ENCODE peak calls at places on chromosomes 7 and 10, in eight cellular contexts. One of them, this sample, is unnamed.

GRCh38 chr10:14010083-14010551 is 320.6 kb downstream of the FRMD4A start:
- DNase-seq in foreskin fibroblast: peak
- DNase-seq in body of pancreas: no peak
- DNase-seq in hepatocyte: no peak
- DNase-seq in K562: no peak
- DNase-seq in NB4: no peak
- DNase-seq in HepG2: no peak
- DNase-seq in Caco-2: no peak
- DNase-seq in this sample: peak

GRCh38 chr10:29946953-29947700 is 112.3 kb downstream of the JCAD start:
- DNase-seq in foreskin fibroblast: peak
- DNase-seq in K562: no peak
- DNase-seq in NB4: no peak
- DNase-seq in body of pancreas: peak
- DNase-seq in Caco-2: no peak
- DNase-seq in hepatocyte: peak
- DNase-seq in HepG2: no peak
- DNase-seq in this sample: peak

GRCh38 chr7:1933066-1933835 is 263.2 kb downstream of the ELFN1 start:
- DNase-seq in NB4: no peak
- DNase-seq in body of pancreas: no peak
- DNase-seq in K562: no peak
- DNase-seq in Caco-2: no peak
- DNase-seq in hepatocyte: no peak
- DNase-seq in foreskin fibroblast: no peak
- DNase-seq in HepG2: no peak
- DNase-seq in this sample: no peak

GRCh38 chr10:133167693-133168616 is 7.9 kb downstream of the KNDC1 start:
- DNase-seq in body of pancreas: no peak
- DNase-seq in foreskin fibroblast: no peak
- DNase-seq in HepG2: no peak
- DNase-seq in Caco-2: peak
- DNase-seq in hepatocyte: no peak
- DNase-seq in K562: no peak
- DNase-seq in NB4: no peak
- DNase-seq in this sample: no peak

GRCh38 chr7:95993420-95993819 is 221.1 kb downstream of the DYNC1I1 start:
- DNase-seq in K562: peak
- DNase-seq in foreskin fibroblast: no peak
- DNase-seq in hepatocyte: no peak
- DNase-seq in NB4: no peak
- DNase-seq in Caco-2: no peak
- DNase-seq in HepG2: no peak
- DNase-seq in body of pancreas: no peak
- DNase-seq in this sample: no peak

GRCh38 chr10:70169661-70170364 is 501 bp downstream of the SAR1A start:
- DNase-seq in foreskin fibroblast: no peak
- DNase-seq in body of pancreas: no peak
- DNase-seq in K562: no peak
- DNase-seq in hepatocyte: peak
- DNase-seq in HepG2: no peak
- DNase-seq in Caco-2: no peak
- DNase-seq in NB4: peak
- DNase-seq in this sample: no peak

GRCh38 chr10:87918254-87918859 is 54.9 kb downstream of the PTEN start:
- DNase-seq in K562: no peak
- DNase-seq in foreskin fibroblast: no peak
- DNase-seq in HepG2: no peak
- DNase-seq in hepatocyte: no peak
- DNase-seq in Caco-2: no peak
- DNase-seq in body of pancreas: no peak
- DNase-seq in NB4: no peak
- DNase-seq in this sample: no peak

GRCh38 chr7:105580022-105580740 is 1.1 kb downstream of the EFCAB10 start:
- DNase-seq in NB4: no peak
- DNase-seq in body of pancreas: no peak
- DNase-seq in hepatocyte: no peak
- DNase-seq in K562: no peak
- DNase-seq in Caco-2: no peak
- DNase-seq in foreskin fibroblast: no peak
- DNase-seq in HepG2: no peak
- DNase-seq in this sample: no peak

GRCh38 chr10:27240891-27241639 is 468 bp upstream of the ACBD5 start:
- DNase-seq in body of pancreas: peak
- DNase-seq in Caco-2: no peak
- DNase-seq in hepatocyte: peak
- DNase-seq in NB4: peak
- DNase-seq in foreskin fibroblast: peak
- DNase-seq in HepG2: no peak
- DNase-seq in K562: no peak
- DNase-seq in this sample: no peak

GRCh38 chr10:114242235-114242634 is 3.2 kb downstream of the VWA2 start:
- DNase-seq in foreskin fibroblast: no peak
- DNase-seq in K562: no peak
- DNase-seq in hepatocyte: no peak
- DNase-seq in body of pancreas: no peak
- DNase-seq in HepG2: no peak
- DNase-seq in NB4: no peak
- DNase-seq in Caco-2: no peak
- DNase-seq in this sample: no peak

GRCh38 chr7:104538152-104538551 is 209.7 kb downstream of the LHFPL3 start:
- DNase-seq in body of pancreas: no peak
- DNase-seq in K562: no peak
- DNase-seq in foreskin fibroblast: no peak
- DNase-seq in Caco-2: no peak
- DNase-seq in HepG2: no peak
- DNase-seq in NB4: no peak
- DNase-seq in hepatocyte: no peak
- DNase-seq in this sample: no peak

GRCh38 chr10:29496341-29497162 is 138.2 kb downstream of the SVIL start:
- DNase-seq in body of pancreas: peak
- DNase-seq in foreskin fibroblast: peak
- DNase-seq in HepG2: peak
- DNase-seq in NB4: peak
- DNase-seq in hepatocyte: peak
- DNase-seq in K562: peak
- DNase-seq in Caco-2: peak
- DNase-seq in this sample: no peak

GRCh38 chr7:131164025-131164899 is 163.4 kb upstream of the MKLN1 start:
- DNase-seq in foreskin fibroblast: peak
- DNase-seq in hepatocyte: no peak
- DNase-seq in HepG2: no peak
- DNase-seq in Caco-2: no peak
- DNase-seq in K562: no peak
- DNase-seq in body of pancreas: no peak
- DNase-seq in NB4: no peak
- DNase-seq in this sample: no peak

GRCh38 chr10:27258838-27259532 is 18.4 kb upstream of the ACBD5 start:
- DNase-seq in HepG2: no peak
- DNase-seq in hepatocyte: peak
- DNase-seq in K562: no peak
- DNase-seq in body of pancreas: no peak
- DNase-seq in Caco-2: no peak
- DNase-seq in foreskin fibroblast: peak
- DNase-seq in NB4: no peak
- DNase-seq in this sample: no peak

GRCh38 chr10:59361659-59362183 is 628 bp downstream of the FAM13C start:
- DNase-seq in K562: no peak
- DNase-seq in NB4: no peak
- DNase-seq in foreskin fibroblast: no peak
- DNase-seq in HepG2: peak
- DNase-seq in hepatocyte: peak
- DNase-seq in body of pancreas: no peak
- DNase-seq in Caco-2: no peak
- DNase-seq in this sample: no peak
- H3K4me3 ChIP-seq in K562: no peak
- H3K4me3 ChIP-seq in NB4: no peak
- H3K4me3 ChIP-seq in foreskin fibroblast: peak
- H3K4me3 ChIP-seq in HepG2: peak
- H3K4me3 ChIP-seq in hepatocyte: peak
- H3K4me3 ChIP-seq in body of pancreas: no peak
- H3K4me3 ChIP-seq in Caco-2: peak
- H3K4me3 ChIP-seq in this sample: peak

GRCh38 chr10:52598936-52599335 is 173.6 kb downstream of the MBL2 start:
- DNase-seq in HepG2: no peak
- DNase-seq in Caco-2: no peak
- DNase-seq in foreskin fibroblast: no peak
- DNase-seq in body of pancreas: no peak
- DNase-seq in K562: no peak
- DNase-seq in NB4: no peak
- DNase-seq in hepatocyte: no peak
- DNase-seq in this sample: no peak

GRCh38 chr10:52597189-52597863 is 175.3 kb downstream of the MBL2 start:
- DNase-seq in body of pancreas: no peak
- DNase-seq in Caco-2: no peak
- DNase-seq in foreskin fibroblast: peak
- DNase-seq in K562: no peak
- DNase-seq in hepatocyte: no peak
- DNase-seq in NB4: no peak
- DNase-seq in HepG2: no peak
- DNase-seq in this sample: no peak

GRCh38 chr10:52599586-52600200 is 172.9 kb downstream of the MBL2 start:
- DNase-seq in NB4: no peak
- DNase-seq in hepatocyte: no peak
- DNase-seq in foreskin fibroblast: no peak
- DNase-seq in K562: no peak
- DNase-seq in HepG2: no peak
- DNase-seq in Caco-2: no peak
- DNase-seq in body of pancreas: no peak
- DNase-seq in this sample: no peak
- TF ChIP-seq CTCF in NB4: no peak
- TF ChIP-seq CTCF in hepatocyte: no peak
- TF ChIP-seq CTCF in foreskin fibroblast: no peak
- TF ChIP-seq CTCF in K562: no peak
- TF ChIP-seq CTCF in HepG2: no peak
- TF ChIP-seq CTCF in Caco-2: no peak
- TF ChIP-seq CTCF in body of pancreas: no peak
- TF ChIP-seq CTCF in this sample: no peak

GRCh38 chr10:72328829-72329204 is 25.9 kb downstream of the DNAJB12 start:
- DNase-seq in body of pancreas: no peak
- DNase-seq in K562: no peak
- DNase-seq in HepG2: no peak
- DNase-seq in NB4: peak
- DNase-seq in Caco-2: no peak
- DNase-seq in foreskin fibroblast: no peak
- DNase-seq in hepatocyte: peak
- DNase-seq in this sample: no peak

GRCh38 chr10:72331575-72332422 is 22.9 kb downstream of the DNAJB12 start:
- DNase-seq in body of pancreas: peak
- DNase-seq in NB4: peak
- DNase-seq in HepG2: peak
- DNase-seq in Caco-2: no peak
- DNase-seq in foreskin fibroblast: peak
- DNase-seq in hepatocyte: peak
- DNase-seq in K562: peak
- DNase-seq in this sample: no peak

GRCh38 chr10:72328045-72328828 is 26.5 kb downstream of the DNAJB12 start:
- DNase-seq in K562: peak
- DNase-seq in body of pancreas: peak
- DNase-seq in HepG2: peak
- DNase-seq in hepatocyte: peak
- DNase-seq in foreskin fibroblast: peak
- DNase-seq in Caco-2: peak
- DNase-seq in NB4: peak
- DNase-seq in this sample: no peak

GRCh38 chr10:72330059-72330426 is 24.7 kb downstream of the DNAJB12 start:
- DNase-seq in body of pancreas: no peak
- DNase-seq in foreskin fibroblast: no peak
- DNase-seq in Caco-2: no peak
- DNase-seq in NB4: no peak
- DNase-seq in K562: no peak
- DNase-seq in HepG2: no peak
- DNase-seq in hepatocyte: peak
- DNase-seq in this sample: no peak

DNA sequence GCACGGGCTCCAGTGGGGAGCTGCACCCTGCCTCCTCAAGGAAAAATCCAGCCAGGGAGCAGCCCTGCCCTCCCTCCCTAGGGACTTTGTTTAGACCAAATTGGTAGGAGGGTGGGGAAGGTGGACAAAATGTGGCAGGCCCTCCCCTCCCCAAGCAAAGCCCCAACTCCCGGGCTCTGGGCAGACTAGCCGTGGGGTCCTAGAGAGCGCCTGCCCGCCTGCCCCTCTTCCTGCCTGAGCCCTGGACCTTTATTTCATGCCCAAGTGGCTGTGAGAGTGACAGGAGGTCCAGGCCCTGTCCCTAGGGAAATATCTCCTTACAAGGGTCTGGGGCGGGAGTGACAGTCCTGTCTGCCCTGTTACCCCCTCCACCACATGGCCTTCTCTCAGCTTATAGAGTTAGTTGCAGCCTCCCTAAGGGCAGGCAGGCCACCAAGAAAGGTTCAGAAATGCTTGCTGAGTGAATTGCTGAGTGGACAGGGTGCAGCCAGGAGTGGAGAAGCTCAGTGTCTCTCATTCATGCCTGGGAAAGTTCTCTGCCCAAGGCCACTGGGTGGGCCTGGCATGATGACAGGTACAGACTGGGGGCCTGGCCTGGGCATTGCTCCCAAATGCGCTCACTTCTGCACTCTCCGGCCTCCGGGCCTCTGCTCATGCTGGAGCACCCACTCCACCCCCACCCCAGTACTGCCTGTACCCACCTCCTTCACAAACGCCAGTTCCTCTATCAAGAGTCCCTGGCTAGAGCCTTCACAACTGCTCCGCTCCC is 25.2 kb downstream of the DNAJB12 start:
- DNase-seq in Caco-2: no peak
- DNase-seq in foreskin fibroblast: no peak
- DNase-seq in hepatocyte: peak
- DNase-seq in body of pancreas: peak
- DNase-seq in HepG2: no peak
- DNase-seq in K562: no peak
- DNase-seq in NB4: peak
- DNase-seq in this sample: no peak
- H3K4me3 ChIP-seq in Caco-2: no peak
- H3K4me3 ChIP-seq in foreskin fibroblast: no peak
- H3K4me3 ChIP-seq in hepatocyte: no peak
- H3K4me3 ChIP-seq in body of pancreas: no peak
- H3K4me3 ChIP-seq in HepG2: peak
- H3K4me3 ChIP-seq in K562: no peak
- H3K4me3 ChIP-seq in NB4: no peak
- H3K4me3 ChIP-seq in this sample: no peak

DNA sequence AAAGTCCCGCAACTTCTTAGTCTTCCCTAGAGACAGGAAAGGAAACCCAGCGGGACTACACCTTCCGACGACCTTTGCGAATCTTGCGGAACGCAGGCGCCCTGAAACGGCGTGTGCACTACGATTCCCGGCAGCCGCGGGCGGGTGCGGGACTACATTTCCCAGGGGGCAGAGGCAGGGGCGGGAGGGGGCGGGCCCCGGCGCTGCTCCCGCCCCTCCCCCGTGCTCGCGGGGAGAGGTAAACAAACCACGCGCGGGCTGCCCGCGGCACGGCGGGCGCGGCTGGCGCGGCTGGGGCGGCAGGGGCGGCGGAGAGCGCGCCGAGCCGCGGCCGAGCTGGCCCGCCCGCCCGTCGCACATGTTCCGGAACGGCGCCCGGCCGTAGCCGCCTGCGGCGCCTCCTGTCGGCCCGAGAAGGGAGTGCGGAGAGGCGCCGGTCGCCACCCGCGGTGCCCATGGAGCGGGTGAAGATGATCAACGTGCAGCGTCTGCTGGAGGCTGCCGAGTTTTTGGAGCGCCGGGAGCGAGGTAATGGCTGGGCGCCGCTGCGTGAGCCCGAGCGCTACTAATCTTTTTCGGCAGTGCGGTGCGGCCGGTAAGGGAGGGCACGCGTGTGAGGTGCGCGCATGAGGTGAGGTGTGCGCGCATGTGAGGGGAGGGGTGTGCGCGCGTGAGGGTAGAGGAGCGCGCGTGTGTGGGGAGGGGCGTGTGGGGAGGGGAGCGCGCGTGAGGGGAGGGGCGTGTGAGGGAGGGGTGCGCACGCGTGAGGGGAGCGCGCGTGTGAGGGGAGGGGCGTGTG is 18.6 kb downstream of the MXI1 start:
- DNase-seq in body of pancreas: peak
- DNase-seq in HepG2: peak
- DNase-seq in K562: peak
- DNase-seq in Caco-2: peak
- DNase-seq in foreskin fibroblast: peak
- DNase-seq in NB4: peak
- DNase-seq in hepatocyte: peak
- DNase-seq in this sample: peak
- TF ChIP-seq CTCF in body of pancreas: peak
- TF ChIP-seq CTCF in HepG2: peak
- TF ChIP-seq CTCF in K562: peak
- TF ChIP-seq CTCF in Caco-2: peak
- TF ChIP-seq CTCF in foreskin fibroblast: peak
- TF ChIP-seq CTCF in NB4: peak
- TF ChIP-seq CTCF in hepatocyte: peak
- TF ChIP-seq CTCF in this sample: peak